ENCODE peak calls at places on chromosomes 12 and 14, in five cellular contexts. H is endodermal cell; L is CD8-positive, alpha-beta memory T cell; B is neuronal stem cell; C is adrenal gland. E is an unnamed sample. For H3K27me3, the result is how much of the 10 kb centered on the place peaks cover.

GRCh38 chr14:96797943-96798349 is 764 bp downstream of the VRK1 start:
- DNase-seq in C (no peak), L (no peak), H (no peak), B (peak), E (peak)

GRCh38 chr12:110109037-110109836 is 14.9 kb upstream of the IFT81 start:
- DNase-seq in H (peak), L (no peak), B (no peak), C (peak), E (peak)

GRCh38 chr14:100552524-100553125 is 34.6 kb downstream of the BEGAIN start:
- DNase-seq in L (no peak), H (no peak), C (no peak), B (no peak), E (no peak)

GRCh38 chr12:57838594-57839302 is 7.8 kb downstream of the CTDSP2 start:
- DNase-seq in H (no peak), L (peak), C (no peak), B (no peak), E (no peak)

GRCh38 chr12:114904254-114905003 is 220.5 kb upstream of the TBX3 start:
- DNase-seq in B (no peak), H (peak), L (no peak), C (peak), E (no peak)

GRCh38 chr12:70080577-70080976 is 162.7 kb upstream of the CNOT2 start:
- DNase-seq in B (no peak), C (no peak), L (no peak), H (no peak), E (no peak)

GRCh38 chr12:97921957-97922722 is 459.5 kb downstream of the RMST start:
- DNase-seq in B (no peak), C (no peak), L (no peak), H (no peak), E (no peak)

GRCh38 chr12:69161835-69162234 is 77.5 kb upstream of the CPSF6 start:
- DNase-seq in H (no peak), L (peak), B (no peak), C (no peak), E (peak)

GRCh38 chr14:93538411-93538810 is 107.7 kb downstream of the UNC79 start:
- DNase-seq in C (no peak), H (peak), L (no peak), B (no peak), E (peak)

GRCh38 chr14:56124296-56124695 is 6.1 kb downstream of the PELI2 start:
- DNase-seq in C (no peak), B (no peak), H (no peak), L (no peak), E (no peak)

GRCh38 chr12:115584156-115584555 is 693.3 kb downstream of the MED13L start:
- DNase-seq in C (no peak), B (no peak), L (no peak), H (no peak), E (no peak)

GRCh38 chr12:47302111-47302597 is 222.4 kb upstream of the AMIGO2 start:
- DNase-seq in B (no peak), H (no peak), C (no peak), L (no peak), E (no peak)

GRCh38 chr14:74346341-74346740 is 1.9 kb upstream of the VRTN start:
- DNase-seq in C (no peak), L (no peak), B (no peak), H (peak), E (no peak)

GRCh38 chr12:28611115-28611435 is 420.8 kb downstream of the CCDC91 start:
- DNase-seq in H (no peak), C (no peak), L (no peak), B (no peak), E (no peak)

GRCh38 chr12:45050331-45050750 is 558 bp downstream of the DBX2 start:
- DNase-seq in C (no peak), L (no peak), B (no peak), H (peak), E (no peak)

GRCh38 chr14:96106891-96107290 is 67.7 kb downstream of the C14orf132 start:
- DNase-seq in L (no peak), C (no peak), B (no peak), H (no peak), E (no peak)

GRCh38 chr14:36580856-36581831 is 1.3 kb downstream of the NKX2-8 start:
- DNase-seq in C (no peak), B (no peak), H (peak), L (no peak), E (no peak)

GRCh38 chr12:31618228-31619025 is 27.5 kb upstream of the DENND5B start:
- DNase-seq in H (no peak), L (no peak), C (peak), B (no peak), E (no peak)

GRCh38 chr12:116366456-116366776 is 88.9 kb upstream of the MED13L start:
- DNase-seq in H (no peak), C (no peak), B (no peak), L (no peak), E (no peak)

GRCh38 chr12:94973202-94973601 is 30.3 kb downstream of the NDUFA12 start:
- DNase-seq in C (no peak), B (no peak), L (no peak), H (no peak), E (peak)

GRCh38 chr12:75457191-75457590 is 23.4 kb upstream of the GLIPR1 start:
- DNase-seq in H (no peak), C (no peak), L (peak), B (no peak), E (no peak)

GRCh38 chr14:23580948-23581281 is 2.3 kb upstream of the JPH4 start:
- DNase-seq in L (no peak), C (no peak), H (peak), B (no peak), E (no peak)

GRCh38 chr12:66620026-66620425 is 58.9 kb downstream of the GRIP1 start:
- DNase-seq in B (no peak), L (no peak), H (no peak), C (no peak), E (no peak)

GRCh38 chr14:97458302-97459137 is 661.3 kb downstream of the VRK1 start:
- DNase-seq in H (peak), L (peak), B (no peak), C (peak), E (no peak)

DNA sequence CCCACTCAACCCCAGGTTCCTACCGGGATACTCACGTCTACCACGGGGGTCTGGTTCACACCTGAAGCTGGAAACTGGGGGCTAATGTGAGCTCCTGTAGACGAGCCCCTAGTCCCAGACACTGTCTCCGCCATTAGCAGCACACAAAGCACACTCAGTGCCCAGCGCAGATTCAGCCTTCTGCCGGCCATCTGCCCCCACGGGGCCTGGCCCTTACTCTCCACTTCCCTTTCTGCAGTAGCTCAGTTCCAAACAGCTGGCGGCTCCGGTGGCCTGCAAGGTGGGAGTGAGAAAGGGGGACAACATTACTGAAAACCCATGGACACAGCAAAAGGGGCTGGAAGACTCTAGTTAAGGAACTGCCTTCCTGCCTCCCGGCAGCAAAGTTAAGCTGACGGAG is 2.2 kb downstream of the SLC8B1 start:
- DNase-seq in C (no peak), H (no peak), B (no peak), L (no peak), E (no peak)
- H3K4me3 ChIP-seq in C (no peak), H (no peak), B (no peak), L (no peak), E (no peak)

GRCh38 chr12:6896846-6897435 is 7.7 kb upstream of the LRRC23 start:
- DNase-seq in H (no peak), B (no peak), C (no peak), L (no peak), E (no peak)

GRCh38 chr12:6904280-6905276 is at the start of gene LRRC23:
- DNase-seq in C (peak), H (peak), B (peak), L (peak), E (peak)

GRCh38 chr12:6903712-6904111 is 910 bp upstream of the LRRC23 start:
- DNase-seq in H (no peak), B (no peak), L (no peak), C (no peak), E (no peak)

GRCh38 chr12:6902448-6902847 is 2.2 kb upstream of the LRRC23 start:
- DNase-seq in B (no peak), C (no peak), H (no peak), L (no peak), E (no peak)

GRCh38 chr12:6899837-6900519 is 4.6 kb upstream of the LRRC23 start:
- DNase-seq in C (peak), L (no peak), B (no peak), H (no peak), E (peak)
- H3K27me3 ChIP-seq in C (under half), L (under half), B (under half), H (under half), E (under half)

GRCh38 chr14:22281322-22281977 is 307.6 kb downstream of the DAD1 start:
- DNase-seq in H (no peak), C (no peak), L (no peak), B (no peak), E (no peak)
- H3K4me3 ChIP-seq in H (no peak), C (no peak), L (no peak), B (no peak), E (no peak)

GRCh38 chr12:71439362-71439612 is 311 bp upstream of the LGR5 start:
- DNase-seq in L (no peak), C (no peak), B (no peak), H (no peak), E (no peak)
- H3K27me3 ChIP-seq in L (under half), C (under half), B (under half), H (under half), E (under half)

GRCh38 chr12:112406519-112407488 is 2.6 kb downstream of the RPL6 start:
- DNase-seq in H (peak), B (no peak), L (no peak), C (no peak), E (no peak)
- H3K4me3 ChIP-seq in H (peak), B (no peak), L (no peak), C (no peak), E (peak)

GRCh38 chr14:64730681-64731080 is 26.5 kb downstream of the PLEKHG3 start:
- DNase-seq in C (no peak), L (no peak), H (peak), B (no peak), E (no peak)
- H3K27me3 ChIP-seq in C (under half), L (under half), H (under half), B (under half), E (under half)

GRCh38 chr14:88364710-88365413 is 20.6 kb upstream of the SPATA7 start:
- DNase-seq in H (peak), C (no peak), B (peak), L (no peak), E (no peak)
- H3K4me3 ChIP-seq in H (no peak), C (no peak), B (no peak), L (no peak), E (no peak)

GRCh38 chr14:50978888-50979287 is 34.6 kb upstream of the PYGL start:
- DNase-seq in C (no peak), L (no peak), B (no peak), H (no peak), E (no peak)
- H3K27me3 ChIP-seq in C (under half), L (under half), B (under half), H (under half), E (under half)

DNA sequence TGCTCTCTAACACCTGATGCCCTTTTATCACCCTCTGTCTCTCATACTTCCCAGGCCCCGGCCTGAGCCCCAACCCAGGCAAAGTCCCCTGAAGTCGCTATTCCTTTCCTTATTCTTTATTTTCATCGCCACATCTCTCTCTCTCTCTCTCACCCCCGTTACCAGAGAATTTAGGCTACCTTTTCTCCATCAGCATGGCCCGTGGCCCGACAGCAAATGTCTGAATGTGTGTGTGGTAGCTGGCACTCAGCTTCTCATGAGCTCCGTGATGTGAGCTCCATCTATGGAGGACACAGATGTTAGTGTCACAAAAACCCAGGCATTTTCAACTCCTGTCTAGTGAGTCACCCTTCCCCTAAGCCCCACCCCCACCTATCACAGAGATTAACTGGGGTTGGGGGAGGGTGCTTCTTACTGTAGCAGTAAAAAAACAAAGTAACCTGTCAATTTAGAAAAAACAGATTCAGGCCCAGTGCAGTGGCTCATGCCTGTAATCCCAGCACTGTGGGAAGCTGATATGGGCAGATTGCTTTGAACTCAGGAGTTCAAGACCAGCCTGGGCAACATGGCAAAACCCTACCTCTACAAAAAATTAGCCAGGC is 53.8 kb downstream of the VCPKMT start:
- DNase-seq in B (no peak), H (peak), C (peak), L (peak), E (peak)
- H3K4me3 ChIP-seq in B (no peak), H (no peak), C (no peak), L (peak), E (no peak)